ENCODE peak calls at places on chromosomes 7 and 10, in six cellular contexts. F is CD8-positive, alpha-beta memory T cell; I is colonic mucosa; B is left ventricle myocardium inferior; Z is mammary epithelial cell; U is transverse colon. K is an unnamed sample.

GRCh38 chr7:137717811-137718271 is 128.9 kb downstream of the DGKI start:
- DNase-seq in F (no peak), I (no peak), B (no peak), Z (no peak), U (no peak), K (no peak)

GRCh38 chr10:129467346-129468119 is 492 bp downstream of the MGMT start:
- DNase-seq in F (no peak), I (peak; percentile 26), B (no peak), Z (peak; percentile 8), U (peak; percentile 11), K (no peak)

GRCh38 chr7:33757563-33758165 is 147.7 kb upstream of the BMPER start:
- DNase-seq in F (no peak), I (peak; percentile 42), B (no peak), Z (peak; percentile 10), U (no peak), K (peak; percentile 39)

GRCh38 chr10:71765176-71765906 is 8.0 kb downstream of the VSIR start:
- DNase-seq in F (no peak), I (no peak), B (peak; percentile 81), Z (no peak), U (no peak), K (no peak)

GRCh38 chr7:65269150-65269856 is 104.4 kb upstream of the ZNF92 start:
- DNase-seq in F (no peak), I (peak; percentile 50), B (no peak), Z (peak; percentile 80), U (no peak), K (no peak)

GRCh38 chr10:107548301-107548700 is 383.8 kb upstream of the SORCS1 start:
- DNase-seq in F (no peak), I (no peak), B (no peak), Z (peak; percentile 24), U (no peak), K (no peak)

GRCh38 chr10:110176122-110176521 is 31.3 kb upstream of the MXI1 start:
- DNase-seq in F (no peak), I (no peak), B (no peak), Z (no peak), U (no peak), K (no peak)

GRCh38 chr7:87380905-87381304 is 35.4 kb downstream of the CROT start:
- DNase-seq in F (no peak), I (no peak), B (no peak), Z (no peak), U (no peak), K (no peak)

GRCh38 chr10:79436850-79437103 is 8.6 kb downstream of the ZCCHC24 start:
- DNase-seq in F (no peak), I (no peak), B (no peak), Z (no peak), U (no peak), K (no peak)

GRCh38 chr10:129743738-129744133 is 220.3 kb downstream of the EBF3 start:
- DNase-seq in F (no peak), I (no peak), B (no peak), Z (no peak), U (no peak), K (no peak)

GRCh38 chr7:46569117-46569433 is 648.0 kb upstream of the IGFBP3 start:
- DNase-seq in F (no peak), I (no peak), B (no peak), Z (peak; percentile 47), U (no peak), K (peak; percentile 29)

GRCh38 chr10:88852327-88852726 is 683 bp upstream of the ANKRD22 start:
- DNase-seq in F (no peak), I (peak; percentile 61), B (no peak), Z (no peak), U (no peak), K (no peak)

GRCh38 chr10:97169911-97170693 is 15.7 kb downstream of the SLIT1 start:
- DNase-seq in F (no peak), I (peak; percentile 67), B (peak; percentile 47), Z (no peak), U (peak; percentile 81), K (no peak)

GRCh38 chr7:102451371-102452054 is 13.2 kb downstream of the ALKBH4 start:
- DNase-seq in F (no peak), I (no peak), B (no peak), Z (peak; percentile 53), U (no peak), K (peak; percentile 85)

GRCh38 chr10:86654411-86655172 is at the start of gene OPN4:
- DNase-seq in F (no peak), I (no peak), B (no peak), Z (no peak), U (peak; percentile 5), K (peak; percentile 33)

GRCh38 chr7:15620491-15621185 is 58.8 kb upstream of the AGMO start:
- DNase-seq in F (no peak), I (no peak), B (no peak), Z (no peak), U (no peak), K (no peak)

GRCh38 chr7:121278120-121279021 is 50.4 kb upstream of the WNT16 start:
- DNase-seq in F (no peak), I (no peak), B (no peak), Z (peak; percentile 74), U (no peak), K (no peak)

GRCh38 chr10:64648915-64649314 is 1127.7 kb downstream of the REEP3 start:
- DNase-seq in F (no peak), I (peak; percentile 17), B (no peak), Z (no peak), U (no peak), K (peak; percentile 54)

GRCh38 chr10:52578871-52579405 is 193.6 kb downstream of the MBL2 start:
- DNase-seq in F (no peak), I (no peak), B (no peak), Z (no peak), U (no peak), K (no peak)

GRCh38 chr10:131975003-131975402 is 6.7 kb downstream of the BNIP3 start:
- DNase-seq in F (no peak), I (no peak), B (no peak), Z (no peak), U (no peak), K (no peak)
- H3K4me1 ChIP-seq in F (peaks cover 77% of the 10 kb centered on the region), I (peaks cover 8% of the 10 kb centered on the region), B (peaks cover 82% of the 10 kb centered on the region), Z (no peaks in the 10 kb centered on the region), U (peaks cover 6% of the 10 kb centered on the region), K (no peaks in the 10 kb centered on the region)

GRCh38 chr7:85774931-85775330 is 588.1 kb upstream of the SEMA3D start:
- DNase-seq in F (no peak), I (no peak), B (no peak), Z (no peak), U (no peak), K (no peak)
- H3K4me1 ChIP-seq in F (no peaks in the 10 kb centered on the region), I (no peaks in the 10 kb centered on the region), B (no peaks in the 10 kb centered on the region), Z (no peaks in the 10 kb centered on the region), U (no peaks in the 10 kb centered on the region), K (no peaks in the 10 kb centered on the region)

DNA sequence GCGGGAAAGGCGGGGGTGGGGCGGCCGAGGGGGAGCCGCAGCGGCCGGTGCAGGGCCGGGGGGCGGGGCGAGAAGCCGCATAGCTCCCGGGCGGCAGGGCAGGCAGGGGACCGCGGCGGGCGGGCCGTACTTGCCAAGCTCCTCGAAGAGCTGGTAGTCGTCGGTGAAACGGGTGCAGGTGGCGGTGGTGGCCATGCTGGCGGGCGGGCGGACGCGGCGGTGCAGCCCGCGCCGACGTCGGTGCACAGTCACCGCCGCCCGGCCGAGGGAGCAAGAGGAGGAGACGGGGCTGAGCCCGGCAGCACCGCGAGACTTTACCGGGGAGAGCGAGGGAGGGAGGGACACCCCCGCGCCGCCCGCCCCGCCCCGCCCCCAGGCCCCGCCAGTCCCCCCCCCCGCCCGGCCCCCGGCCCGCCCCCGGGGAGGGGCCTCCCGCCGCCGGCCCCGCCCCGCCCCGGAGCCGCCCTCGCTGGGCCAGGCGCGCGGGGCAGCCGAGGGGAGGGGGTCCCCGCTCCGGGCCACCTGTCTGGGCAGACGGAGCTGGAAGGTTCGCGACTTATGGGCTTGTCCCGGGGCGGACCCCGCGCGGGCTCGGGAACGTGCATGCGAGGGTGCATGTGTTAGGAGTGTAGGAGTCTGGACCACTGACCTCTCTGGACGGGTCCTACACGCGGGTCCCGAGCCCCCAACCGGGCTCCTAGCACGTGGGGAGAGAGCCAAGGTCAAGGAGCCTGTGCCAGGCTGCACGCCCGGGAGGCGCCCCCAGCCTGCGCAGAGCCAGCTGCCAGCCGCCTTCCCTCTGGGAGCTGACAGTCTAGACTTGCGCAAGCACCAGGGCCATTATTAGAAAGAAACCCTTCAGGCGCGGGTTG is at the start of gene CAMK2G:
- DNase-seq in F (peak; percentile 76), I (peak; percentile 87), B (peak; percentile 86), Z (peak; percentile 81), U (peak; percentile 89), K (peak; percentile 90)
- H3K4me1 ChIP-seq in F (peaks cover 57% of the 10 kb centered on the region), I (peaks cover 7% of the 10 kb centered on the region), B (peaks cover 38% of the 10 kb centered on the region), Z (peaks cover 36% of the 10 kb centered on the region), U (peaks cover 38% of the 10 kb centered on the region), K (peaks cover 51% of the 10 kb centered on the region)

GRCh38 chr10:7944537-7944936 is 110.0 kb upstream of the GATA3 start:
- DNase-seq in F (no peak), I (no peak), B (no peak), Z (no peak), U (no peak), K (no peak)
- H3K4me1 ChIP-seq in F (no peaks in the 10 kb centered on the region), I (no peaks in the 10 kb centered on the region), B (peaks cover 17% of the 10 kb centered on the region), Z (peaks cover 27% of the 10 kb centered on the region), U (no peaks in the 10 kb centered on the region), K (no peaks in the 10 kb centered on the region)

DNA sequence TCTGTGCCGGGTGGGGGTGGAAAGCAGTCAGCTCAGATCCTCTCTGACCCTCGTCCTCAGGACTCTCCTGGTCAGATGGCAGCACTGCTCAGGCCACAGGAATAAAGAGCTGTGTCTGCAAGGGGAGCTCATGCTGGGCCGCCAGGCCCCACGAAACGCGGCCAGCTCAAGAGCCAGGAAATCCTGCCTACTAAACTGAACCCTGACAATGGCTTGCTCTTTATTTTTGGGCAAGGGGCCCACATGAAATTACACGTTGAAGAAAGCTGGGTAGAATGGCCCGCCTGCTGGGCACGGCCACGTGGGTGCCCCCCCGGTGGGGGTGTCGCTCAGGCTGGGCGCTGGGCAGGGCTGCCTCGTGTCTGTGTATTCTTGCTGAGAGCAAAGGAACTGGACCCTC is 103.0 kb downstream of the ITIH5 start:
- DNase-seq in F (no peak), I (no peak), B (no peak), Z (no peak), U (no peak), K (no peak)
- H3K4me1 ChIP-seq in F (no peaks in the 10 kb centered on the region), I (no peaks in the 10 kb centered on the region), B (peaks cover 41% of the 10 kb centered on the region), Z (no peaks in the 10 kb centered on the region), U (peaks cover 26% of the 10 kb centered on the region), K (no peaks in the 10 kb centered on the region)

DNA sequence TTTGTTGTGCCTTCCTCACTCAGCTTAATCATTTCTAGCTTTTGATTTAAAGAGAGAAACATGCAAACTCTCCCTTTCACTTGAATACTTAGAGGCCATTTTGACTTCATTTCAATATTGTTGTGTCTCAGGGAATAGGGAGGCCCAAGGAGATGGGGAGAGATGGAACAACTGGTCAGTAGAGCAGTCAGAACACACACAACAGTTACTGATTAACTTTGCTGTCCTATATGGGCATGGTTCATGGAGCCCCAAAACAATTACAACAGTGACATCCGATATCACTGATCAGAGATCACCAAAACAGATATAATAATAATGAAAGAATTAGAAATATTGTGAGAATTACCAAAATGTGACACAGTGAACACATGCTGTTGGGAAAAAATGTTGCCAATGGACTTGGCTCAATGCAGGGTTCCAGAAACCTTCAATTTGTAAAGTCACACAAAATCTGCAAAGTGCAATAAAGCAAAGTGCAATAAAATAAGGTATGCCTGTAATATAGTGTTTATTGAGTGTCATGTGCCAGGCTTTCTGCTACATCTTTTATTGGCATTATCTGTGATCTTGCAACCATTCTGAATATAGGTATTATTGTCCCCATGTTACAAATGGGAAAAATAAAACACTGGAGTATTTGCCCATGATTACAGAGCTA is 38.2 kb downstream of the CCDC71L start:
- DNase-seq in F (no peak), I (no peak), B (no peak), Z (no peak), U (no peak), K (no peak)
- H3K4me1 ChIP-seq in F (no peaks in the 10 kb centered on the region), I (no peaks in the 10 kb centered on the region), B (peaks cover 26% of the 10 kb centered on the region), Z (peaks cover 22% of the 10 kb centered on the region), U (peaks cover 17% of the 10 kb centered on the region), K (no peaks in the 10 kb centered on the region)

K was measured in Caco-2.